ENCODE peak calls at places on chromosomes 6 and 20, in four cellular contexts. G, Y, M and U are unnamed samples.
A peak's percentile ranks its signal among the peaks of the same experiment; 100 is the strongest.

GRCh38 chr20:9038791-9039190 is 30.1 kb upstream of the PLCB4 start:
- DNase-seq in G (no peak), Y (no peak), M (no peak), U (no peak)

GRCh38 chr6:106033806-106034205 is 52.3 kb upstream of the PRDM1 start:
- DNase-seq in G (no peak), Y (no peak), M (no peak), U (no peak)

GRCh38 chr6:90691823-90692222 is 105.0 kb upstream of the MAP3K7 start:
- DNase-seq in G (no peak), Y (no peak), M (peak; percentile 8), U (no peak)

GRCh38 chr6:89790403-89790802 is 29.2 kb downstream of the MDN1 start:
- DNase-seq in G (no peak), Y (no peak), M (no peak), U (no peak)

GRCh38 chr6:105810105-105810921 is 275.8 kb upstream of the PRDM1 start:
- DNase-seq in G (no peak), Y (no peak), M (peak; percentile 96), U (no peak)

GRCh38 chr6:93447874-93448273 is 28.5 kb upstream of the EPHA7 start:
- DNase-seq in G (no peak), Y (no peak), M (no peak), U (no peak)

GRCh38 chr6:46828939-46829338 is 35.8 kb downstream of the MEP1A start:
- DNase-seq in G (no peak), Y (no peak), M (no peak), U (no peak)

GRCh38 chr6:36954262-36954931 is at the start of gene PI16:
- DNase-seq in G (no peak), Y (no peak), M (peak; percentile 87), U (no peak)

GRCh38 chr20:54619181-54619580 is 143.8 kb downstream of the DOK5 start:
- DNase-seq in G (no peak), Y (no peak), M (no peak), U (no peak)

GRCh38 chr20:1964659-1965405 is 29.0 kb downstream of the PDYN start:
- DNase-seq in G (no peak), Y (no peak), M (no peak), U (no peak)

GRCh38 chr6:56096946-56097345 is 150.4 kb downstream of the COL21A1 start:
- DNase-seq in G (no peak), Y (no peak), M (no peak), U (no peak)

GRCh38 chr6:112180095-112180820 is 74.1 kb downstream of the LAMA4 start:
- DNase-seq in G (no peak), Y (peak; percentile 90), M (peak; percentile 85), U (peak; percentile 56)

GRCh38 chr6:35919085-35919826 is 1.6 kb downstream of the SRPK1 start:
- DNase-seq in G (no peak), Y (peak; percentile 75), M (peak; percentile 37), U (no peak)

GRCh38 chr20:37741055-37741454 is 47.2 kb downstream of the CTNNBL1 start:
- DNase-seq in G (no peak), Y (peak; percentile 33), M (no peak), U (no peak)

GRCh38 chr6:26064619-26065257 is 22.5 kb upstream of the HFE start:
- DNase-seq in G (no peak), Y (peak; percentile 68), M (peak; percentile 78), U (peak; percentile 46)

GRCh38 chr6:13923527-13924145 is 1.1 kb upstream of the RNF182 start:
- DNase-seq in G (no peak), Y (no peak), M (peak; percentile 75), U (no peak)

GRCh38 chr6:18978330-18979128 is 591.4 kb downstream of the RNF144B start:
- DNase-seq in G (no peak), Y (peak; percentile 29), M (no peak), U (no peak)

DNA sequence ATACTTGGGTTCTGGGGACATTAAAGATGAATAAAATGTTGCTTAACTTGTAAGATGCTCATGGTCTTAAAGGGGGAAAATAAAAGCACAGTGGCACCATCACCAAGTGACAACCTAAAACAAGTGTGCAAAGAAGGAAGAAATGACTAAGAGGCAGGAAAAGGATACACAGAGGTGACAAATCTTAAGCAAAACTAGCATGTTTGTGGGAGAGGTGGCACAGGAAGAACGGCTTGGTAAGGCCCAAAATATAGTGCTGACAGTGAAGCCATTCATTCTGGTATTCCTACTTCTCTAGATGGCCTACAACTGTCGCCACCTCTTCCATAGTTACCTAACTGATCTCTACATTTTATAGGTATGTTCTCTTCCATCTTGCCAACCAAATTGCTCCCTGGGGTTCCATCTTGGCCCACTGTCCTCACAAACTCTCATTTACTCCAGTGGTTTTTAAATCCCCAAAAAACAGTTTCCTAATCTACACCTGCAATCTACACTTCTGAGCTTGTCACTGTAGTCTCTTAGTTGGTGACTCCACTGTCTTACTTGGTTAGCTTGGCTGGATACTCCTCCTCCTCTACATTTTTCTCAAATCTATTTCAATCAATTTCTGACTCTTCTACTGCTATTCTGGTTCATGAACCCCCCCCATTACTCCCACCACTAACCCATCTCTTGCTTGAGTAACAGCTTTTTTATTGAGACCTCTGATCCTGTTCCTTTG is 33.5 kb downstream of the FAM8A1 start:
- DNase-seq in G (peak; percentile 11), Y (no peak), M (no peak), U (no peak)
- H3K4me2 ChIP-seq in G (no peak overlapping the region), Y (no peak overlapping the region), M (no peak overlapping the region), U (no peak overlapping the region)

GRCh38 chr6:123380257-123380656 is 256.5 kb downstream of the TRDN start:
- DNase-seq in G (no peak), Y (peak; percentile 22), M (peak; percentile 60), U (peak; percentile 5)
- TF ChIP-seq NFIC in G (no peak), Y (no peak), M (no peak), U (no peak)

GRCh38 chr6:137489410-137490371 is 4.5 kb downstream of the OLIG3 start:
- DNase-seq in G (no peak), Y (no peak), M (peak; percentile 5), U (peak; percentile 42)
- H3K4me2 ChIP-seq in G (no peak overlapping the region), Y (no peak overlapping the region), M (no peak overlapping the region), U (no peak overlapping the region)

GRCh38 chr6:41568202-41568584 is 22.0 kb downstream of the FOXP4 start:
- DNase-seq in G (no peak), Y (no peak), M (no peak), U (no peak)

GRCh38 chr6:41571066-41571780 is 25.0 kb downstream of the FOXP4 start:
- DNase-seq in G (no peak), Y (no peak), M (no peak), U (no peak)

GRCh38 chr6:41570270-41570615 is 24.1 kb downstream of the FOXP4 start:
- DNase-seq in G (no peak), Y (no peak), M (no peak), U (no peak)

GRCh38 chr6:41566961-41567360 is 20.8 kb downstream of the FOXP4 start:
- DNase-seq in G (no peak), Y (no peak), M (no peak), U (no peak)

GRCh38 chr6:41568585-41569384 is 22.6 kb downstream of the FOXP4 start:
- DNase-seq in G (no peak), Y (peak; percentile 99), M (no peak), U (no peak)
- TF ChIP-seq NFIC in G (no peak), Y (peak; percentile 69), M (no peak), U (no peak)